ENCODE peak calls at places on chromosome 14, in seven cellular contexts. S, H, R, M, G, E and A are unnamed samples.

GRCh38 chr14:71703477-71703876 is 228.8 kb upstream of the RGS6 start:
- DNase-seq in S (no peak), H (no peak), R (no peak), M (no peak), G (no peak), E (no peak), A (no peak)

GRCh38 chr14:33127531-33127930 is 188.9 kb downstream of the NPAS3 start:
- DNase-seq in S (no peak), H (no peak), R (no peak), M (no peak), G (no peak), E (no peak), A (no peak)

GRCh38 chr14:80988742-80989429 is 33.5 kb downstream of the TSHR start:
- DNase-seq in S (no peak), H (no peak), R (no peak), M (no peak), G (no peak), E (no peak), A (no peak)

GRCh38 chr14:79629891-79630560 is 581.3 kb downstream of the DIO2 start:
- DNase-seq in S (no peak), H (no peak), R (no peak), M (no peak), G (no peak), E (no peak), A (no peak)

GRCh38 chr14:32457213-32457920 is 128.3 kb downstream of the AKAP6 start:
- DNase-seq in S (no peak), H (no peak), R (no peak), M (no peak), G (no peak), E (peak; percentile 21), A (peak; percentile 91)

GRCh38 chr14:76337619-76338545 is 38.1 kb upstream of the ESRRB start:
- DNase-seq in S (no peak), H (no peak), R (no peak), M (no peak), G (no peak), E (no peak), A (no peak)

GRCh38 chr14:59585891-59586554 is 9.4 kb upstream of the CCDC175 start:
- DNase-seq in S (no peak), H (no peak), R (no peak), M (no peak), G (no peak), E (no peak), A (no peak)

GRCh38 chr14:86999076-86999475 is 993.9 kb downstream of the GALC start:
- DNase-seq in S (no peak), H (no peak), R (no peak), M (no peak), G (no peak), E (no peak), A (no peak)

GRCh38 chr14:57390806-57391562 is 598 bp downstream of the NAA30 start:
- DNase-seq in S (peak; percentile 20), H (no peak), R (no peak), M (no peak), G (no peak), E (peak; percentile 38), A (peak; percentile 67)

GRCh38 chr14:49879683-49880204 is 13.1 kb upstream of the ARF6 start:
- DNase-seq in S (no peak), H (no peak), R (peak; percentile 80), M (peak; percentile 95), G (no peak), E (peak; percentile 70), A (no peak)

GRCh38 chr14:104735830-104736642 is 12.0 kb downstream of the ADSS1 start:
- DNase-seq in S (no peak), H (no peak), R (peak; percentile 81), M (no peak), G (no peak), E (peak; percentile 48), A (peak; percentile 92)

GRCh38 chr14:43983721-43984120 is 523.4 kb downstream of the FSCB start:
- DNase-seq in S (no peak), H (no peak), R (no peak), M (no peak), G (no peak), E (no peak), A (no peak)

GRCh38 chr14:34425095-34425851 is 36.8 kb downstream of the SPTSSA start:
- DNase-seq in S (no peak), H (no peak), R (peak; percentile 32), M (no peak), G (no peak), E (peak; percentile 24), A (no peak)

GRCh38 chr14:34424488-34424887 is 37.6 kb downstream of the SPTSSA start:
- DNase-seq in S (no peak), H (no peak), R (no peak), M (no peak), G (no peak), E (no peak), A (no peak)

GRCh38 chr14:34423445-34423844 is 38.6 kb downstream of the SPTSSA start:
- DNase-seq in S (no peak), H (no peak), R (no peak), M (no peak), G (no peak), E (no peak), A (no peak)

GRCh38 chr14:34420547-34421150 is 41.4 kb downstream of the SPTSSA start:
- DNase-seq in S (no peak), H (no peak), R (no peak), M (no peak), G (no peak), E (no peak), A (no peak)

DNA sequence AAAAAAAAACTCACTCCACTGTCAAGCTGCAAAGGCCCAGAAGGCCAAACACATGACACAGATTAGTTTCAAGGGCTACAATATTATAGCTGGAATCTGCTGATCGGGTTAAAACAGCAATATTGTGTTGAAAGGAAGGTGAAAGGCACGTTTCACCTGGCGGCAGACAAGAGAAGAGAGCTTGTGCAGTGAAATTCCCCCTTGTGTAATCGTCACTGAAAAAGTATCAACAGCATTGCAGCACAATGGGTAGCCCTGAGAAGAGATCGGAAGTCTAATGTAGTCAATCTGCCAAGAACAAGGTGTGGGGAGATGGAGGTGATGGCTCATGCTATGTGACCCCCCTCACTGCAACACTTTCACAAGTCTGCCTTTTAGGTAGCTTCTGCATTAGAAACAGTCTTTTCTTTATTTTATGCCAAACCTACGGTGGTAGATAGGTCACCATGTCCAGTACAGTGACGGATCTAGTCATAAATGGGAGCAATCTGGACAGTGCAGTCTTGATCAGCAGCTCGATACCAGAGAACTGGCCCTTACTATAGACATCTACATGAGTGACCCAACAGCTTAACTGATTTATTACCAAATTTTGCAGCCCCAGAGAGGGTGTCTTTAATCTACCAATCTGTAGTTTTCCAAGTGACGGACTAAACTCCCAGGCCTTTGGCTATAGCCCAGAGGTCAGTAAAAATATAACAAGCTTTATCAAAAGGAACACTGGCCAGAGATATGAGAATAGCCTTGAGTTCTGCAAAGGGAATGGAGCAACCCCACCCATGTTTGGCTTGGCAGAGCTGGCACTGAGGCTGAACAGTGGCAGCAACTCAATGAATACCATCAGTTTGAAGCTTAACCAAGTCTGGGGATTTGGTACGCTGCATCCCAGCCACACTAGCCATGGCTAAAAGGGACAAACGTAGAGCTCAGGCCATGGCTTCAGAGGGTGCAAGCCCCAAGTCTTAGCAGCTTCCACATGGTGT is 35.4 kb downstream of the SPTSSA start:
- DNase-seq in S (peak; percentile 13), H (no peak), R (no peak), M (no peak), G (no peak), E (peak; percentile 57), A (no peak)
- TF ChIP-seq POLR2AphosphoS5 in S (peak; percentile 23), H (no peak), R (no peak), M (no peak), G (no peak), E (no peak), A (no peak)

GRCh38 chr14:99579077-99579836 is 24.8 kb downstream of the CCDC85C start:
- DNase-seq in S (peak; percentile 94), H (no peak), R (no peak), M (no peak), G (no peak), E (peak; percentile 86), A (no peak)

GRCh38 chr14:99576761-99577705 is 27.0 kb downstream of the CCDC85C start:
- DNase-seq in S (no peak), H (no peak), R (no peak), M (no peak), G (no peak), E (no peak), A (no peak)

GRCh38 chr14:99576304-99576703 is 27.7 kb downstream of the CCDC85C start:
- DNase-seq in S (no peak), H (no peak), R (no peak), M (no peak), G (no peak), E (no peak), A (no peak)

GRCh38 chr14:99579903-99580570 is 24.0 kb downstream of the CCDC85C start:
- DNase-seq in S (peak; percentile 72), H (no peak), R (no peak), M (peak; percentile 47), G (no peak), E (peak; percentile 88), A (no peak)

DNA sequence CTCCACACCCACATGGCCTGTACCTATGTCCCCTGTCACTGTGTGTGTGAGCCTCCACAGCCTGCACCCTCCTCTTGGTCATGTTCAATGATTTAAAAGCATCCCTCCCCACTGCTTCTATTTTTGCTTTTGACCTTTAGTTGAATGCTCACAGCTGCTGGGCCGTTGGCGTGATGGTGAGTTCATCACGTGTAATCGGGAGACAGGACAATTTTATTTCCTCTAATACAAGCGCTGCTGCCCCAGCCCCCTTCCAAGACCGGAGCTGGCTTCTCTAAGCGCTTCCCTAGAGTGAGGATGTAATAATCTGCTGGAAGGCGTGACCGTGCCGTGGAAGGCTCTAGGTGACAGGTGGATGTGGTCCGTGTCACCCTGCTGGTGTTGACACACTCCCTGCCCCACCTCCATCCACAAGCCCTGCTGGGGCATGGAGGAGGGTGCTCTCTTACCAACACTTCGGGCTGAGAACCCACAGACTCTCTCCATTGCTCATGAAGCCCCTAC is 25.4 kb downstream of the CCDC85C start:
- DNase-seq in S (peak; percentile 19), H (no peak), R (no peak), M (no peak), G (no peak), E (peak; percentile 62), A (peak; percentile 87)
- TF ChIP-seq POLR2AphosphoS5 in S (peak; percentile 49), H (no peak), R (no peak), M (no peak), G (no peak), E (peak; percentile 28), A (peak; percentile 44)

GRCh38 chr14:99435327-99435726 is 45.3 kb downstream of the SETD3 start:
- DNase-seq in S (no peak), H (no peak), R (no peak), M (no peak), G (no peak), E (no peak), A (no peak)
- TF ChIP-seq POLR2AphosphoS5 in S (no peak), H (no peak), R (no peak), M (no peak), G (no peak), E (no peak), A (no peak)

GRCh38 chr14:69154779-69155178 is 1.9 kb upstream of the DCAF5 start:
- DNase-seq in S (no peak), H (no peak), R (peak; percentile 73), M (no peak), G (no peak), E (no peak), A (no peak)
- TF ChIP-seq POLR2AphosphoS5 in S (no peak), H (no peak), R (no peak), M (peak; percentile 68), G (no peak), E (no peak), A (no peak)

GRCh38 chr14:60647081-60647836 is 2.0 kb downstream of the SIX1 start:
- DNase-seq in S (peak; percentile 76), H (no peak), R (peak; percentile 32), M (no peak), G (no peak), E (no peak), A (no peak)
- TF ChIP-seq POLR2AphosphoS5 in S (peak; percentile 10), H (no peak), R (no peak), M (no peak), G (no peak), E (no peak), A (no peak)